ENCODE peak calls at places on chromosome 20, in six cellular contexts. X, H, A, S, O and R are unnamed samples.

GRCh38 chr20:48618052-48618451 is 209.7 kb downstream of the PREX1 start:
- DNase-seq in X (no peak), H (no peak), S (no peak), O (no peak), A (no peak), R (no peak)

GRCh38 chr20:9978395-9979004 is 56.3 kb upstream of the ANKEF1 start:
- DNase-seq in H (peak), X (no peak), O (peak), S (no peak), A (peak), R (peak)

GRCh38 chr20:48776306-48776705 is 51.5 kb downstream of the PREX1 start:
- DNase-seq in H (peak), S (no peak), A (peak), X (no peak), O (peak), R (no peak)

GRCh38 chr20:16350465-16350864 is 222.8 kb downstream of the KIF16B start:
- DNase-seq in O (peak), X (no peak), A (no peak), S (no peak), H (peak), R (no peak)

GRCh38 chr20:34315236-34315635 is 12.1 kb upstream of the AHCY start:
- DNase-seq in S (no peak), H (no peak), O (no peak), X (no peak), A (no peak), R (no peak)

GRCh38 chr20:58100731-58101356 is 127.6 kb downstream of the ANKRD60 start:
- DNase-seq in X (no peak), A (no peak), O (no peak), S (no peak), H (no peak), R (no peak)

GRCh38 chr20:53839423-53840176 is 230.8 kb downstream of the BCAS1 start:
- DNase-seq in X (no peak), H (no peak), O (no peak), S (no peak), A (no peak), R (no peak)

GRCh38 chr20:8250539-8251200 is 118.6 kb downstream of the PLCB1 start:
- DNase-seq in H (no peak), A (no peak), X (no peak), O (no peak), S (no peak), R (no peak)

GRCh38 chr20:25318471-25319240 is 70.8 kb downstream of the PYGB start:
- DNase-seq in O (no peak), X (peak), A (no peak), S (peak), H (no peak), R (no peak)

GRCh38 chr20:60219984-60220540 is 261.8 kb downstream of the CDH26 start:
- DNase-seq in H (no peak), X (no peak), A (peak), O (no peak), S (no peak), R (no peak)

GRCh38 chr20:37973059-37973910 is 60.0 kb downstream of the TTI1 start:
- DNase-seq in H (no peak), S (no peak), O (no peak), X (peak), A (no peak), R (no peak)

GRCh38 chr20:62320581-62321354 is 18.0 kb downstream of the ADRM1 start:
- DNase-seq in X (no peak), S (no peak), O (no peak), H (peak), A (no peak), R (no peak)

GRCh38 chr20:58717278-58718091 is 24.9 kb downstream of the NPEPL1 start:
- DNase-seq in H (no peak), O (no peak), X (peak), S (no peak), A (no peak), R (no peak)

GRCh38 chr20:34309691-34310090 is 6.5 kb upstream of the AHCY start:
- DNase-seq in A (no peak), X (no peak), O (no peak), S (no peak), H (no peak), R (no peak)

GRCh38 chr20:37881601-37882343 is 21.2 kb upstream of the VSTM2L start:
- DNase-seq in X (no peak), H (no peak), O (no peak), S (no peak), A (no peak), R (no peak)

GRCh38 chr20:36720510-36720909 is 25.4 kb downstream of the NDRG3 start:
- DNase-seq in X (no peak), S (no peak), A (no peak), O (peak), H (peak), R (no peak)

GRCh38 chr20:32482251-32483220 is 102.6 kb downstream of the NOL4L start:
- DNase-seq in O (no peak), X (no peak), A (no peak), S (no peak), H (no peak), R (peak)

GRCh38 chr20:54112221-54112884 is 42.0 kb upstream of the BCAS1 start:
- DNase-seq in O (peak), S (no peak), X (no peak), H (no peak), A (no peak), R (no peak)

GRCh38 chr20:48564997-48565396 is 262.8 kb downstream of the PREX1 start:
- DNase-seq in A (no peak), H (no peak), S (no peak), O (no peak), X (no peak), R (no peak)

GRCh38 chr20:32510120-32510600 is 75.0 kb downstream of the NOL4L start:
- DNase-seq in X (no peak), H (no peak), O (no peak), S (no peak), A (no peak), R (no peak)

GRCh38 chr20:7980332-7981046 is 39.1 kb downstream of the TMX4 start:
- DNase-seq in O (peak), A (peak), H (peak), X (no peak), S (no peak), R (peak)

GRCh38 chr20:57397693-57398108 is 6.5 kb downstream of the RBM38 start:
- DNase-seq in H (no peak), A (no peak), X (no peak), O (no peak), S (no peak), R (no peak)

GRCh38 chr20:12570371-12570770 is 438.4 kb upstream of the SPTLC3 start:
- DNase-seq in H (no peak), X (no peak), S (no peak), A (no peak), O (no peak), R (peak)
- TF ChIP-seq CTCF in H (no peak), X (no peak), S (no peak), A (no peak), O (no peak), R (peak)

GRCh38 chr20:20174089-20174835 is 121.9 kb downstream of the CFAP61 start:
- DNase-seq in A (no peak), S (no peak), O (no peak), H (no peak), X (no peak), R (no peak)
- TF ChIP-seq CTCF in A (no peak), S (no peak), O (no peak), H (no peak), X (no peak), R (no peak)

GRCh38 chr20:50747275-50747674 is 15.9 kb downstream of the PARD6B start:
- DNase-seq in S (no peak), H (no peak), X (no peak), O (no peak), A (no peak), R (no peak)

GRCh38 chr20:50745634-50746137 is 14.3 kb downstream of the PARD6B start:
- DNase-seq in O (no peak), A (no peak), X (no peak), S (no peak), H (no peak), R (no peak)

GRCh38 chr20:50746138-50746940 is 15.0 kb downstream of the PARD6B start:
- DNase-seq in X (no peak), H (no peak), A (peak), S (no peak), O (no peak), R (no peak)

GRCh38 chr20:50743087-50743486 is 11.7 kb downstream of the PARD6B start:
- DNase-seq in X (no peak), H (no peak), S (no peak), A (no peak), O (no peak), R (no peak)

GRCh38 chr20:50744143-50744792 is 12.9 kb downstream of the PARD6B start:
- DNase-seq in S (no peak), H (peak), O (peak), X (peak), A (peak), R (no peak)
- TF ChIP-seq CTCF in S (no peak), H (peak), O (peak), X (peak), A (peak), R (no peak)

GRCh38 chr20:1212607-1213396 is 9.5 kb downstream of the C20orf202 start:
- DNase-seq in H (peak), O (peak), A (peak), X (peak), S (no peak), R (peak)
- TF ChIP-seq CTCF in H (peak), O (peak), A (peak), X (peak), S (peak), R (peak)

DNA sequence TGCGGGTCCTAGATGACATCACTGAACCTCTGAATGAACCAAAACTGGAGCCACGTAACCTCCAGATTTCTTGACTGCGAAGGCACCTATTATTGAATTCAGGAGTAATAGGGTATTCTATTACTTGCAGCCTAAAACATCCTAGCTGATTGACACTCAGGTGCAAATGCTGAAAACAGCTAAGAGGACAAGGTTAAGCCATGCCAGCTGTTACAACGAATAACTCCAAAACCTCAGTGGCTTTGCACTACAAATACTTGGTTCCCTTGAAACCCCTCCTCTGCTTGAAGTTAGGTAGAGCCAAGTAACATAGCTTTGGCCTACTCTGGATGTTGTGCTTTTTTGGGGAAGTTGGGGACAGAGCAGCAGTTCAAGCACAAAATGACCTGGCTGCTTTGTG is 21.0 kb upstream of the CCN5 start:
- DNase-seq in O (no peak), A (no peak), H (no peak), S (no peak), X (no peak), R (no peak)
- TF ChIP-seq CTCF in O (no peak), A (no peak), H (no peak), S (no peak), X (no peak), R (no peak)

GRCh38 chr20:63657937-63658748 is at the start of gene RTEL1:
- DNase-seq in O (peak), S (peak), A (peak), X (peak), H (peak), R (peak)
- TF ChIP-seq CTCF in O (no peak), S (no peak), A (no peak), X (peak), H (no peak), R (no peak)

DNA sequence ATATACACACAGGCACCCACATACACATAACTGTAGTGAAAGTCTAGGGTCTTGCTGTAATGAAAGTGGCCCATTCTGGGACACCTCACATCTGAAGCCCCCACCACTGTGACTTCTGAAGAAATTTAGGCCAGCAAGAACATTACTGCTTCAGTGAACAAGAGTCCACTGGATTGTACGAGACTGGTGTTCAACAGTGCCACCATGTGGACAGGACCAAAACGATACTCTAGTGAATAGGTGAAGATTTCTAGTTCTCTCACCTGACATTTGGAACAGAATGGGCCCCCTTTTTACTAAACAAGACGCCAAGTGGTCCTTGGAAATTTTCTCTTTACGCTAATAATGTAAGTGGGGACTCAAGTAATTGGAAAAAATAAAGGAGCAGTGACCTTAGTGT is 156.9 kb downstream of the MAFB start:
- DNase-seq in A (peak), O (peak), H (peak), S (no peak), X (no peak), R (no peak)
- TF ChIP-seq CTCF in A (peak), O (peak), H (peak), S (no peak), X (no peak), R (peak)

DNA sequence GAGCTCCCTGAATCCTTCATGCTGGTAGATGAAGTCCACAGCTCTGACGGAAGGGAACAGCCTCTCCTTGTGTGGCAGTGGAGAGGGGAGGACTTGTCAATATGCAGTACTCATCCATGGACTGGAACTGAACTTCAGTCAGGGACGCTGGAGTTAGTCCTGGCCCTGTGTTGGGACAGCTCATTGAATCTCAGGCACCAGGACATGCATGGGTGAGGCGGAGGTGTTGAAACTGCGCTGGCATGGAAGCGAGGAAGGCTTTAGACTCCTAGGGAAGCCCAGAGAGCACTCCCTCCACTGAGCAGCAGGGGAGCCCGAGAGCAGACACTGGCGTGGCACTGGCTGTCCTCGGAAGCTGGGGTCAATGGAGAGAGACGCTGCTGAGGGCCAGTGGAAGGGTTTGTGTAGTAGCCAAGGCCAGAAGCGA is 161.3 kb upstream of the GGTLC1 start:
- DNase-seq in H (no peak), O (no peak), X (no peak), A (no peak), S (no peak), R (peak)
- TF ChIP-seq CTCF in H (peak), O (peak), X (no peak), A (peak), S (no peak), R (peak)

DNA sequence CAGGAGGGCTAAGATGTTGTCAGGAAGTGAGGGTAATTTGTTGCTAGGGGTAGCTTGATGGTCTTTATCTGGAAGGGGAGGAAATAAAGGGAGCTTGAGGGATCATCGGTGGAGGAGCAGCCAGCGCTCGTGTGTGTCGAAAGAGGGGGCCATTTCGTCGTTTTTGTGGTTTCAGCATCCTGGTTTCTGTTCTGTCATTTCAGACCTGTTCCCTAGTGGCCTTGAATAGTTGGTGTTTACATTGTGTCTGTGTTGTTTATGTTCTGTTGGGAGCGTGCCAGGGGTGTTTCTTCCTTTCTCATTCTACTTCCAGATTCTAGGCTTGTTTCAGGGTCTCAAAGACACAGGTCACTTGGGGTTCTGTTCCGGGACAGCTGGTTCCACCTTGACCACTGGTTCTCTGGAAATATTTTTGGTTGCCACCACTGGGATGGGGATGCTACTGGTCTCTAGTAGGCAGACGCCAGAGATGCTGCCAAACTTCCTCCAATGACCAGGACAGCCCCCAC is 113.9 kb upstream of the NAA20 start:
- DNase-seq in A (peak), S (no peak), O (no peak), H (peak), X (no peak), R (no peak)
- TF ChIP-seq CTCF in A (peak), S (no peak), O (no peak), H (no peak), X (no peak), R (no peak)